ENCODE peak calls at places on chromosomes 5 and 9, in four cellular contexts. One of them, this sample, is unnamed.

GRCh38 chr9:79280691-79281090 is 291.1 kb upstream of the TLE4 start:
- DNase-seq in astrocyte: no peak
- DNase-seq in skeletal muscle cell: no peak
- DNase-seq in fibroblast of lung: no peak
- DNase-seq in this sample: no peak

GRCh38 chr9:37324261-37324683 is 98.2 kb upstream of the GRHPR start:
- DNase-seq in astrocyte: peak; percentile 20
- DNase-seq in skeletal muscle cell: no peak
- DNase-seq in fibroblast of lung: peak; percentile 47
- DNase-seq in this sample: no peak

GRCh38 chr9:37029776-37030590 is 4.1 kb downstream of the PAX5 start:
- DNase-seq in astrocyte: no peak
- DNase-seq in skeletal muscle cell: no peak
- DNase-seq in fibroblast of lung: no peak
- DNase-seq in this sample: no peak

GRCh38 chr9:88976186-88976887 is 14.9 kb upstream of the S1PR3 start:
- DNase-seq in astrocyte: no peak
- DNase-seq in skeletal muscle cell: no peak
- DNase-seq in fibroblast of lung: no peak
- DNase-seq in this sample: no peak

GRCh38 chr5:443239-444151 is 519 bp downstream of the EXOC3 start:
- DNase-seq in astrocyte: no peak
- DNase-seq in skeletal muscle cell: no peak
- DNase-seq in fibroblast of lung: no peak
- DNase-seq in this sample: no peak

GRCh38 chr5:132456553-132457361 is 33.8 kb downstream of the IRF1 start:
- DNase-seq in astrocyte: peak; percentile 62
- DNase-seq in skeletal muscle cell: no peak
- DNase-seq in fibroblast of lung: peak; percentile 73
- DNase-seq in this sample: peak; percentile 59

GRCh38 chr5:134177197-134178171 is 734 bp upstream of the SKP1 start:
- DNase-seq in astrocyte: peak; percentile 52
- DNase-seq in skeletal muscle cell: no peak
- DNase-seq in fibroblast of lung: peak; percentile 66
- DNase-seq in this sample: peak; percentile 80

GRCh38 chr5:118960557-118960956 is 27.8 kb downstream of the DTWD2 start:
- DNase-seq in astrocyte: no peak
- DNase-seq in skeletal muscle cell: no peak
- DNase-seq in fibroblast of lung: no peak
- DNase-seq in this sample: no peak

GRCh38 chr5:125316386-125316785 is 569.9 kb upstream of the ZNF608 start:
- DNase-seq in astrocyte: no peak
- DNase-seq in skeletal muscle cell: no peak
- DNase-seq in fibroblast of lung: no peak
- DNase-seq in this sample: peak; percentile 65

GRCh38 chr9:123929177-123929869 is 603 bp downstream of the DENND1A start:
- DNase-seq in astrocyte: no peak
- DNase-seq in skeletal muscle cell: no peak
- DNase-seq in fibroblast of lung: no peak
- DNase-seq in this sample: no peak

GRCh38 chr5:80125962-80126480 is 90.9 kb downstream of the THBS4 start:
- DNase-seq in astrocyte: peak; percentile 86
- DNase-seq in skeletal muscle cell: peak; percentile 64
- DNase-seq in fibroblast of lung: peak; percentile 89
- DNase-seq in this sample: peak; percentile 49

GRCh38 chr5:140293091-140293996 is 9.6 kb downstream of the PFDN1 start:
- DNase-seq in astrocyte: no peak
- DNase-seq in skeletal muscle cell: no peak
- DNase-seq in fibroblast of lung: peak; percentile 34
- DNase-seq in this sample: peak; percentile 68

GRCh38 chr9:655875-656274 is 185.6 kb upstream of the DMRT1 start:
- DNase-seq in astrocyte: no peak
- DNase-seq in skeletal muscle cell: no peak
- DNase-seq in fibroblast of lung: peak; percentile 24
- DNase-seq in this sample: peak; percentile 37

GRCh38 chr5:73378070-73378469 is 70.5 kb downstream of the FOXD1 start:
- DNase-seq in astrocyte: no peak
- DNase-seq in skeletal muscle cell: no peak
- DNase-seq in fibroblast of lung: no peak
- DNase-seq in this sample: peak; percentile 76

GRCh38 chr9:106728860-106729259 is 134.1 kb upstream of the ZNF462 start:
- DNase-seq in astrocyte: no peak
- DNase-seq in skeletal muscle cell: no peak
- DNase-seq in fibroblast of lung: no peak
- DNase-seq in this sample: no peak

GRCh38 chr9:137431416-137431931 is 8.3 kb downstream of the NOXA1 start:
- DNase-seq in astrocyte: no peak
- DNase-seq in skeletal muscle cell: no peak
- DNase-seq in fibroblast of lung: no peak
- DNase-seq in this sample: no peak

GRCh38 chr9:108486791-108487190 is 369.0 kb downstream of the ACTL7B start:
- DNase-seq in astrocyte: peak; percentile 23
- DNase-seq in skeletal muscle cell: no peak
- DNase-seq in fibroblast of lung: peak; percentile 32
- DNase-seq in this sample: peak; percentile 78

GRCh38 chr5:135240283-135240633 is 158.8 kb downstream of the MACROH2A1 start:
- DNase-seq in astrocyte: no peak
- DNase-seq in skeletal muscle cell: no peak
- DNase-seq in fibroblast of lung: no peak
- DNase-seq in this sample: no peak

GRCh38 chr5:16963821-16964220 is 27.7 kb upstream of the MYO10 start:
- DNase-seq in astrocyte: no peak
- DNase-seq in skeletal muscle cell: no peak
- DNase-seq in fibroblast of lung: no peak
- DNase-seq in this sample: no peak

GRCh38 chr5:31937703-31938102 is 236.4 kb downstream of the GOLPH3 start:
- DNase-seq in astrocyte: no peak
- DNase-seq in skeletal muscle cell: no peak
- DNase-seq in fibroblast of lung: no peak
- DNase-seq in this sample: no peak

GRCh38 chr9:97740848-97741821 is 44.0 kb upstream of the XPA start:
- DNase-seq in astrocyte: peak; percentile 54
- DNase-seq in skeletal muscle cell: peak; percentile 7
- DNase-seq in fibroblast of lung: peak; percentile 68
- DNase-seq in this sample: peak; percentile 55

GRCh38 chr9:6641561-6641960 is 4.0 kb downstream of the GLDC start:
- DNase-seq in astrocyte: no peak
- DNase-seq in skeletal muscle cell: no peak
- DNase-seq in fibroblast of lung: no peak
- DNase-seq in this sample: peak; percentile 16

GRCh38 chr9:36136894-36137391 is 410 bp downstream of the GLIPR2 start:
- DNase-seq in astrocyte: no peak
- DNase-seq in skeletal muscle cell: no peak
- DNase-seq in fibroblast of lung: peak; percentile 11
- DNase-seq in this sample: peak; percentile 18

GRCh38 chr5:135178476-135179155 is 144.6 kb upstream of the PITX1 start:
- DNase-seq in astrocyte: no peak
- DNase-seq in skeletal muscle cell: no peak
- DNase-seq in fibroblast of lung: no peak
- DNase-seq in this sample: no peak

GRCh38 chr9:133490201-133490681 is 11.3 kb upstream of the SLC2A6 start:
- DNase-seq in astrocyte: no peak
- DNase-seq in skeletal muscle cell: no peak
- DNase-seq in fibroblast of lung: no peak
- DNase-seq in this sample: no peak

GRCh38 chr5:137182576-137182975 is 316.6 kb downstream of the SPOCK1 start:
- DNase-seq in astrocyte: no peak
- DNase-seq in skeletal muscle cell: no peak
- DNase-seq in fibroblast of lung: no peak
- DNase-seq in this sample: no peak

DNA sequence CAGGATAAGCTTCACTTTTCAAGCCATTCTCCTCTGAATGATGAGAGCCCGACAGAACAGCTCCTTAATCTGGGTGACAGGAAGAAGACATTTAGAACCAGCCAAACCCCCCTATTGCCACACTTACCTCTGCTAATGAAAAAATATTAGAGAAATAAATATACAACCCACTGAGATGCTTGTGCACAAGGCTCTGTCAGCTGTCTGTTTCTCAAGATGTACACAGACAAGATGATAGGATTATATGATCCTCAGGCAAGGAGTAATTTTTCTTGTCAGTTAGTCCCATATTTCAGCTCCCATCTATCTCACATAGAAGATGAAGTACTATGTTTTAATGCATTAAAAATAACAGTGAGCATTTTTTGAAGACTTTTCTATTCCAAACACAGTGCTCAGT is 57.4 kb upstream of the TRIM32 start:
- DNase-seq in astrocyte: no peak
- DNase-seq in skeletal muscle cell: no peak
- DNase-seq in fibroblast of lung: no peak
- DNase-seq in this sample: no peak
- H3K4me3 ChIP-seq in astrocyte: no peak overlapping the region
- H3K4me3 ChIP-seq in skeletal muscle cell: no peak overlapping the region
- H3K4me3 ChIP-seq in fibroblast of lung: no peak overlapping the region
- H3K4me3 ChIP-seq in this sample: no peak overlapping the region

GRCh38 chr5:141878186-141878770 is at the start of gene PCDH1:
- DNase-seq in astrocyte: no peak
- DNase-seq in skeletal muscle cell: no peak
- DNase-seq in fibroblast of lung: peak; percentile 42
- DNase-seq in this sample: peak; percentile 36
- H3K4me3 ChIP-seq in astrocyte: peak within 1 kb of the TSS; percentile 46
- H3K4me3 ChIP-seq in skeletal muscle cell: peak within 1 kb of the TSS; percentile 52
- H3K4me3 ChIP-seq in fibroblast of lung: peak within 1 kb of the TSS; percentile 32
- H3K4me3 ChIP-seq in this sample: peak within 1 kb of the TSS; percentile 52

GRCh38 chr5:143309661-143310431 is 93.6 kb downstream of the NR3C1 start:
- DNase-seq in astrocyte: no peak
- DNase-seq in skeletal muscle cell: peak; percentile 22
- DNase-seq in fibroblast of lung: no peak
- DNase-seq in this sample: peak; percentile 64
- H3K4me3 ChIP-seq in astrocyte: no peak overlapping the region
- H3K4me3 ChIP-seq in skeletal muscle cell: no peak overlapping the region
- H3K4me3 ChIP-seq in fibroblast of lung: no peak overlapping the region
- H3K4me3 ChIP-seq in this sample: no peak overlapping the region

DNA sequence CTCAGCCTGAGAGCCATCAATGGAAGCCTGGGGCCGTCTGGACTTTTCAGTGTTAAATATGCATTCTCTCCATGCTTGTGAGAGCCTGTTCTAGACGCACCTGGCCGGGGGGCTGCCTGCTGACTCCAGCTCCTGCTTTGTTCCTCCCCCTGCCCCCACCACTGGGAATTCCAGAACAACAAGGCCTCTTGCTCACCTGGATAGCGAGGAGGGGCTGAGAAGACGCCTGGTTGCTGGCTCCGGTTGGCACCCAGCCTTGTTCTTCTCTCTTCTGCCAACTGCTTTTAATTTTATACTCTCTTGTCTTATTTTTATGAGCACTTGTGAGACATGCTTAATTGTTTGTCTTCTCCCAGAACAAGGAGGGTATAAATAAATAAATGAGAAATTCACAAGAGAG is 15.0 kb upstream of the RAPGEF1 start:
- DNase-seq in astrocyte: no peak
- DNase-seq in skeletal muscle cell: no peak
- DNase-seq in fibroblast of lung: no peak
- DNase-seq in this sample: no peak
- H3K4me3 ChIP-seq in astrocyte: no peak overlapping the region
- H3K4me3 ChIP-seq in skeletal muscle cell: no peak overlapping the region
- H3K4me3 ChIP-seq in fibroblast of lung: no peak overlapping the region
- H3K4me3 ChIP-seq in this sample: no peak overlapping the region